ENCODE peak calls at places on chromosomes 16 and 17, in eight cellular contexts. U is heart left ventricle, T is HuH-7, X is NCI-H1105, S is NCI-H2029, L is stromal cell of bone marrow, K is sciatic nerve, O is left cardiac atrium. I is an unnamed sample.

GRCh38 chr16:68517606-68518161 is 21.4 kb upstream of the ZFP90 start:
- DNase-seq in K (no peak), S (no peak), U (no peak), X (no peak), L (no peak), T (no peak), O (no peak), I (no peak)

GRCh38 chr16:84461029-84461415 is 43.4 kb downstream of the MEAK7 start:
- DNase-seq in O (no peak), K (peak; percentile 37), U (no peak), X (no peak), L (no peak), T (no peak), S (peak; percentile 26), I (no peak)

GRCh38 chr16:70162041-70162451 is 11.5 kb upstream of the CLEC18C start:
- DNase-seq in K (no peak), L (peak; percentile 25), O (peak; percentile 10), T (peak; percentile 43), U (no peak), X (no peak), S (no peak), I (peak; percentile 18)

GRCh38 chr16:4407543-4408322 is 8.7 kb downstream of the CORO7 start:
- DNase-seq in K (no peak), S (no peak), T (no peak), U (no peak), X (no peak), O (no peak), L (no peak), I (no peak)

GRCh38 chr17:48153711-48154642 is 46.4 kb downstream of the SNX11 start:
- DNase-seq in O (no peak), T (peak; percentile 34), L (peak; percentile 25), U (no peak), S (peak; percentile 82), K (no peak), X (peak; percentile 38), I (no peak)

GRCh38 chr16:22210285-22210684 is 4.2 kb downstream of the EEF2K start:
- DNase-seq in O (no peak), U (no peak), L (no peak), S (no peak), X (no peak), T (no peak), K (no peak), I (no peak)

GRCh38 chr17:2485543-2485942 is 26.1 kb downstream of the METTL16 start:
- DNase-seq in U (no peak), K (no peak), S (no peak), O (no peak), X (no peak), L (no peak), T (no peak), I (no peak)

GRCh38 chr17:78678220-78678554 is 101.0 kb upstream of the DNAH17 start:
- DNase-seq in L (no peak), K (peak; percentile 48), X (no peak), U (no peak), S (no peak), T (no peak), O (no peak), I (no peak)

GRCh38 chr17:49496183-49496865 is 1.2 kb downstream of the NGFR start:
- DNase-seq in U (peak; percentile 76), X (peak; percentile 30), T (peak; percentile 88), K (peak; percentile 92), O (peak; percentile 86), S (no peak), L (no peak), I (no peak)

GRCh38 chr17:29929006-29929543 is 953 bp downstream of the SSH2 start:
- DNase-seq in O (no peak), U (peak; percentile 11), K (no peak), T (peak; percentile 10), S (no peak), X (peak; percentile 16), L (no peak), I (no peak)

GRCh38 chr16:81515721-81516120 is 71.1 kb downstream of the CMIP start:
- DNase-seq in L (no peak), K (no peak), U (no peak), X (no peak), O (no peak), T (no peak), S (no peak), I (no peak)

GRCh38 chr16:50696575-50697420 is 3.4 kb downstream of the NOD2 start:
- DNase-seq in O (peak; percentile 86), S (peak; percentile 51), U (peak; percentile 81), L (peak; percentile 23), T (no peak), X (no peak), K (peak; percentile 82), I (no peak)

GRCh38 chr16:66222756-66223155 is 143.7 kb upstream of the CDH5 start:
- DNase-seq in T (no peak), L (no peak), S (no peak), X (no peak), K (peak; percentile 4), O (no peak), U (no peak), I (no peak)

GRCh38 chr17:64413505-64413904 is 22.8 kb upstream of the PECAM1 start:
- DNase-seq in U (no peak), O (no peak), L (no peak), T (no peak), X (no peak), K (no peak), S (no peak), I (no peak)

GRCh38 chr16:63655846-63656245 is 1466.0 kb downstream of the CDH11 start:
- DNase-seq in U (no peak), O (no peak), S (no peak), K (no peak), L (no peak), X (no peak), T (no peak), I (no peak)

GRCh38 chr17:7897773-7898172 is 9.2 kb downstream of the CHD3 start:
- DNase-seq in S (no peak), L (peak; percentile 61), T (peak; percentile 46), U (no peak), X (no peak), O (no peak), K (no peak), I (no peak)

GRCh38 chr16:67931712-67932461 is at the start of gene CTRL:
- DNase-seq in O (no peak), L (no peak), U (no peak), X (no peak), K (no peak), S (no peak), T (no peak), I (no peak)

GRCh38 chr16:89269805-89270665 is 52.5 kb downstream of the ZNF778 start:
- DNase-seq in X (no peak), O (no peak), T (no peak), L (no peak), S (no peak), U (no peak), K (peak; percentile 51), I (no peak)

GRCh38 chr17:3740611-3741073 is 16.9 kb downstream of the HASPIN start:
- DNase-seq in K (no peak), L (no peak), X (no peak), T (no peak), S (no peak), O (no peak), U (no peak), I (no peak)

GRCh38 chr16:56874800-56875199 is 9.8 kb downstream of the SLC12A3 start:
- DNase-seq in K (no peak), O (no peak), X (no peak), L (no peak), T (no peak), S (no peak), U (no peak), I (no peak)

GRCh38 chr16:66954097-66954659 is 6.9 kb upstream of the CES3 start:
- DNase-seq in O (peak; percentile 71), L (peak; percentile 59), K (peak; percentile 84), S (peak; percentile 4), T (peak; percentile 84), U (peak; percentile 66), X (no peak), I (no peak)

GRCh38 chr17:56833812-56834379 is at the start of the genes C17orf67 and DGKE:
- DNase-seq in T (peak; percentile 91), L (peak; percentile 93), U (peak; percentile 99), O (peak; percentile 98), X (peak; percentile 91), S (peak; percentile 84), K (peak; percentile 100), I (peak; percentile 70)

GRCh38 chr17:73324711-73325526 is 13.1 kb upstream of the CDC42EP4 start:
- DNase-seq in U (no peak), S (no peak), K (no peak), L (no peak), X (no peak), T (no peak), O (no peak), I (no peak)

I was measured in retinal pigment epithelial cell.